ENCODE peak calls at places on chromosomes 3 and 15, in nine cellular contexts. U is HCT116, K is NB4, A is thyroid gland, F is breast epithelium, Y is A549, J is tibial nerve, S is ovary, H is suprapubic skin. D is an unnamed sample.

GRCh38 chr15:64156652-64157331 is 5.3 kb downstream of the SNX22 start:
- DNase-seq in U (no peak), K (no peak), A (peak), F (no peak), Y (no peak), J (no peak), S (no peak), H (no peak), D (no peak)

GRCh38 chr3:45035441-45036301 is 9.6 kb downstream of the CLEC3B start:
- DNase-seq in U (no peak), K (peak), A (peak), F (no peak), Y (no peak), J (no peak), S (peak), H (peak), D (no peak)

GRCh38 chr3:68878322-68878721 is 54.0 kb downstream of the TAFA4 start:
- DNase-seq in U (no peak), K (peak), A (no peak), F (no peak), Y (peak), J (no peak), S (no peak), H (no peak), D (no peak)

GRCh38 chr3:100606894-100607512 is 2.4 kb upstream of the ADGRG7 start:
- DNase-seq in U (no peak), K (no peak), A (no peak), F (no peak), Y (no peak), J (no peak), S (no peak), H (no peak), D (no peak)

GRCh38 chr3:102142379-102143058 is 292.3 kb upstream of the ZPLD1 start:
- DNase-seq in U (no peak), K (no peak), A (no peak), F (no peak), Y (no peak), J (no peak), S (no peak), H (no peak), D (no peak)

GRCh38 chr3:13011369-13012227 is 61.6 kb downstream of the IQSEC1 start:
- DNase-seq in U (no peak), K (peak), A (peak), F (no peak), Y (no peak), J (no peak), S (no peak), H (no peak), D (no peak)

GRCh38 chr3:153052096-153052460 is 109.9 kb upstream of the RAP2B start:
- DNase-seq in U (peak), K (peak), A (no peak), F (no peak), Y (peak), J (no peak), S (no peak), H (no peak), D (no peak)

GRCh38 chr3:23800731-23801130 is 5.0 kb upstream of the UBE2E1 start:
- DNase-seq in U (peak), K (peak), A (no peak), F (no peak), Y (no peak), J (no peak), S (no peak), H (no peak), D (no peak)

GRCh38 chr15:52709172-52709979 is 30.2 kb upstream of the ATOSA start:
- DNase-seq in U (no peak), K (peak), A (peak), F (peak), Y (no peak), J (no peak), S (no peak), H (no peak), D (peak)

GRCh38 chr3:53252105-53252946 is 3.5 kb downstream of the TKT start:
- DNase-seq in U (no peak), K (peak), A (peak), F (no peak), Y (no peak), J (no peak), S (no peak), H (no peak), D (no peak)
- H3K4me3 ChIP-seq in U (no peak), K (peak), A (peak), F (no peak), Y (peak), J (no peak), S (no peak), H (no peak), D (no peak)

GRCh38 chr15:39551476-39551875 is 29.4 kb upstream of the THBS1 start:
- DNase-seq in U (no peak), K (no peak), A (no peak), F (no peak), Y (no peak), J (no peak), S (no peak), H (no peak), D (no peak)

GRCh38 chr15:39552546-39552945 is 28.3 kb upstream of the THBS1 start:
- DNase-seq in U (no peak), K (peak), A (no peak), F (no peak), Y (no peak), J (no peak), S (no peak), H (no peak), D (no peak)

GRCh38 chr15:39548561-39548960 is 32.3 kb upstream of the THBS1 start:
- DNase-seq in U (no peak), K (no peak), A (no peak), F (no peak), Y (no peak), J (no peak), S (no peak), H (no peak), D (no peak)

GRCh38 chr15:39546842-39547241 is 34.0 kb upstream of the THBS1 start:
- DNase-seq in U (no peak), K (no peak), A (no peak), F (no peak), Y (no peak), J (no peak), S (no peak), H (no peak), D (no peak)

DNA sequence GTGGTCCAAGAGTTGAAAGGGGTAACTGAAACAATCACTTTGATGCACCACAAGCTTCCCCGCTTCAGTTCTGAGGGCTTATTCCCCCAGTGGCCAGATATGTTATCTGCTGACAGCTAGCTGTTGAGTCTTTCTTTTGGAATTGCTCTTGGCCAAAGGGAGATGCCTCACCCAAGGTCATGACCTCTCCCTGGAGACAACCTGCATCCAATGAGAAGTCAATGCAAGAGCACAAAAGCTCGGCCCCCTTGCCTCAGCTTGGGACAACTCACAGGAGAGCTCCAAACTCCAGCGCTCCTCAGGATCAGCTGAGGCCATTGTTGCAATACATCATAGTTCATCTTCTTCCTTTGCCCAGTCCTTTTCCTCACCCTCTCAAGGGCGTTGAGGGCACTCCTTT is 31.0 kb upstream of the THBS1 start:
- DNase-seq in U (no peak), K (no peak), A (no peak), F (no peak), Y (no peak), J (no peak), S (no peak), H (no peak), D (peak)
- TF ChIP-seq CTCF in U (no peak), K (no peak), A (no peak), F (no peak), Y (no peak), J (peak), S (no peak), H (no peak), D (no peak)

GRCh38 chr3:42852443-42852842 is 23.2 kb downstream of the CYP8B1 start:
- DNase-seq in U (no peak), K (no peak), A (no peak), F (no peak), Y (no peak), J (no peak), S (no peak), H (no peak), D (peak)
- TF ChIP-seq POLR2A in U (no peak), K (no peak), A (no peak), F (no peak), Y (no peak), J (no peak), S (no peak), H (no peak), D (no peak)

GRCh38 chr3:184560531-184560930 is 1.1 kb upstream of the EPHB3 start:
- DNase-seq in U (no peak), K (no peak), A (no peak), F (no peak), Y (no peak), J (no peak), S (no peak), H (no peak), D (no peak)

GRCh38 chr3:184560992-184561328 is 625 bp upstream of the EPHB3 start:
- DNase-seq in U (no peak), K (no peak), A (no peak), F (no peak), Y (peak), J (no peak), S (no peak), H (no peak), D (no peak)

GRCh38 chr3:184562875-184563568 is 1.4 kb downstream of the EPHB3 start:
- DNase-seq in U (no peak), K (no peak), A (no peak), F (no peak), Y (no peak), J (no peak), S (peak), H (no peak), D (no peak)

GRCh38 chr3:184562146-184562861 is 719 bp downstream of the EPHB3 start:
- DNase-seq in U (no peak), K (no peak), A (no peak), F (no peak), Y (no peak), J (no peak), S (peak), H (no peak), D (no peak)

DNA sequence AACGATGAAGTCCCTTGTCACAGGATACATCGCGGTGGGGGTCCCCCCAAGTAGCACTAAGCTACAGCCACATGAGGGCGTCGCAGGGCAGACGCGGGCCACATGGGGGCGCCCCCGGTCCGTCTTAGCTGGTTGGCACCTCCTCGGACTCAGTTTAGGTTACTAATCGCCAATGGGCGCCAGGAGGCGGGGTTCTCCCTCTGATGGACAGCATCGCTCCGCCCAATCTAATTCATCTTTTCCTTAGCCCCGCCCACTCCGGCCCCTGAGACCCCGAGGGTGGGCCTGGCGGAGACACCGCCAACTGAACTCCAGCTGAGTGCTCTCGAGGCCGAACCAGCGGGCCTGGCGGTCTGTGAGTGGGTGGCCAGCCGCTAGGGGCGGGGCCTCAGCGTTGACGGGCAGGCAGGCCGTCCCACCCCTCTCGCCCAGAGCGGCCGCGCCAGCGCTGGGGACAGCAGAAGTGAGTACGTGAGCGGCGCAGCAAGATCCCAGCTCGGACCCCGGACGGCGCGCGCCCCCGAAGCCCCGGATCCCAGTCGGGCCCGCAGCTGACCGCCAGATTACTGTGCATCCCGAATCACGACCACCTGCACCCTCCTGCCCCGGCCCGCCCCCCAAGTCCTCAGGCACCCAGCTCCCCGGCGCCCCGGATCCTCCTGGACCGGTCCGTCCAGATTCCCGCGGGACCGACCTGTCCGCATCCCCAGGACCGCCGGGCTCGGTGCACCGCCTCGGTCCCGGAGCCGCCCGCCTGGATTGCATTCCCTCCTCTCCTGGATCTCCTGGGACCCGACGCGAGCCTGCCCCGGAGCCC is at the start of gene EPHB3:
- DNase-seq in U (peak), K (peak), A (peak), F (peak), Y (peak), J (peak), S (peak), H (peak), D (peak)
- H3K4me3 ChIP-seq in U (peak), K (peak), A (peak), F (peak), Y (peak), J (peak), S (peak), H (peak), D (peak)

DNA sequence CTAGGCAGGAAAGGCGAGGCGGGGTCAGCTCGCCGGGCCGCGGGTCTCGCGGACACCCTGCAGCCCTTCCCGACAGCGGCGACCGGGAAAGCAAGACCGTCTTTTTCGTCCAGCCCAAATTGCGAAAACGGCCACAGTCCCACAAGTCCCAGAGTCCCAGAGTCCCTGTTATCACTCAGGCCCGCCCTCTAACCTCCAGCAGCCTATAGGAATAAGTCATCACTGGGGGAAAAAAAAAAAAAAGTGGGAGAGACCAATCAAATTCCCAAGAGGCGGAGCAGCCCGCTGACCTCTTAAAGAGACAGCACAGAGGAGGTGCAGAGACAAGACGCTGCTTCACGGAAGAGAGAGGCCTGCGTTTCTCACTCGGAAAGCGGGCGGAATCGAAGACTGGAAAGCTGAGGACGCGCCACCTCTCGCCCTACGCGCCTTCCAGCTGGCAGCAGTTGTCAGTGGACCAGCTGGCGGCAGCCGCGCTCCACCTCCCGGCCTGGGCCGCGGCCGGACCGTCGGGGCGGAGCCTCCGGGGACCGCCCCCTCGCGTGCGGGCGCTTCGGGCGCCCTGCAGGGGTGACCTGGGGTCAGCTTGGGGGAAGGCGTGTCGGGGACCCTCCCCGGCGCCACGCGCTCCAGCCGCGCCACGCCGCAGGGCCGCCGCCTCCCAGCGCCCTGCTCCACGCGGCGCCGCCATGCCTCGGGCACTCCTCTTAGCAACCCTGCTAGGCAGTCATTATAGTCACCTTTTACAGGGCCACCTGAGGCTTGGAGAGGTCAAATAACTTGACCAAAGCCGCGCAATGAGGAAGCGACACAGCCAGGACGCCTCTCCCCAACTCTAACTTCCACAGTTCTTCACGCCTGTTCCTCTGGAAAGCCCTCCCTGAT is at the start of gene TPRA1:
- DNase-seq in U (peak), K (peak), A (peak), F (peak), Y (peak), J (peak), S (peak), H (peak), D (peak)
- TF ChIP-seq CTCF in U (no peak), K (peak), A (no peak), F (no peak), Y (peak), J (peak), S (no peak), H (no peak), D (no peak)

GRCh38 chr3:71064288-71064975 is 519.1 kb downstream of the FOXP1 start:
- DNase-seq in U (no peak), K (peak), A (peak), F (no peak), Y (peak), J (no peak), S (no peak), H (no peak), D (no peak)
- TF ChIP-seq POLR2A in U (no peak), K (no peak), A (no peak), F (no peak), Y (no peak), J (peak), S (peak), H (no peak), D (no peak)

GRCh38 chr3:126354776-126355175 is 2.4 kb downstream of the KLF15 start:
- DNase-seq in U (no peak), K (no peak), A (no peak), F (no peak), Y (no peak), J (peak), S (peak), H (peak), D (no peak)
- H3K4me3 ChIP-seq in U (no peak), K (no peak), A (no peak), F (no peak), Y (no peak), J (peak), S (no peak), H (peak), D (no peak)

D was measured in lower leg skin.